ENCODE peak calls at places on chromosomes 12 and 14, in four cellular contexts. D, M, C and J are unnamed samples.

GRCh38 chr12:12725956-12726542 is 8.9 kb downstream of the CDKN1B start:
- DNase-seq in D (no peak), M (no peak), C (no peak), J (no peak)

GRCh38 chr12:29611906-29612305 is 114.4 kb upstream of the OVCH1 start:
- DNase-seq in D (no peak), M (no peak), C (peak; percentile 86), J (no peak)

GRCh38 chr12:31289443-31289842 is 36.5 kb downstream of the SINHCAF start:
- DNase-seq in D (no peak), M (no peak), C (no peak), J (no peak)

GRCh38 chr12:44847888-44848770 is 28.0 kb downstream of the NELL2 start:
- DNase-seq in D (no peak), M (peak; percentile 47), C (no peak), J (peak; percentile 77)

GRCh38 chr12:64181504-64182291 is 40.4 kb downstream of the KICS2 start:
- DNase-seq in D (no peak), M (no peak), C (peak; percentile 92), J (no peak)

GRCh38 chr12:99529966-99530365 is 117.6 kb upstream of the GARIN6 start:
- DNase-seq in D (no peak), M (no peak), C (no peak), J (no peak)

GRCh38 chr14:103561381-103562134 is 899 bp downstream of the BAG5 start:
- DNase-seq in D (no peak), M (peak; percentile 31), C (peak; percentile 71), J (no peak)

GRCh38 chr12:52494518-52494917 is 1.5 kb upstream of the KRT6A start:
- DNase-seq in D (no peak), M (no peak), C (peak; percentile 94), J (no peak)

GRCh38 chr14:74380845-74381244 is 32.6 kb downstream of the VRTN start:
- DNase-seq in D (no peak), M (no peak), C (no peak), J (no peak)

GRCh38 chr14:95288672-95289322 is 30.9 kb downstream of the CLMN start:
- DNase-seq in D (no peak), M (no peak), C (no peak), J (no peak)

GRCh38 chr12:11868027-11868426 is 202.7 kb upstream of the BCL2L14 start:
- DNase-seq in D (no peak), M (no peak), C (no peak), J (no peak)

GRCh38 chr14:91090733-91091132 is 23.1 kb upstream of the DGLUCY start:
- DNase-seq in D (no peak), M (no peak), C (no peak), J (no peak)

GRCh38 chr14:103880334-103880985 is 33.1 kb upstream of the PPP1R13B start:
- DNase-seq in D (peak; percentile 36), M (no peak), C (peak; percentile 87), J (peak; percentile 88)